ENCODE peak calls at places on chromosomes 12 and 14, in six cellular contexts. C is lung, B is BJ, D is astrocyte of the spinal cord, J is IMR-90, L is psoas muscle. U is an unnamed sample.

GRCh38 chr14:103395245-103395644 is 10.0 kb downstream of the MARK3 start:
- DNase-seq in B (no peak), D (no peak), L (no peak), J (peak; percentile 32), C (no peak), U (no peak)

GRCh38 chr14:55086939-55087338 is 35.5 kb downstream of the MAPK1IP1L start:
- DNase-seq in B (no peak), L (no peak), C (no peak), J (no peak), D (no peak), U (no peak)

GRCh38 chr14:104582649-104583048 is 3.1 kb downstream of the C14orf180 start:
- DNase-seq in L (peak; percentile 80), B (no peak), D (no peak), C (no peak), J (no peak), U (no peak)

GRCh38 chr14:36451346-36452065 is 68.5 kb downstream of the NKX2-1 start:
- DNase-seq in J (no peak), D (no peak), B (no peak), C (peak; percentile 68), L (no peak), U (no peak)

GRCh38 chr14:63562414-63562813 is 19.2 kb upstream of the PPP2R5E start:
- DNase-seq in D (no peak), J (no peak), B (no peak), C (no peak), L (no peak), U (peak; percentile 49)

GRCh38 chr14:104821971-104822608 is 21.2 kb downstream of the ZBTB42 start:
- DNase-seq in B (no peak), C (no peak), D (no peak), L (no peak), J (no peak), U (no peak)

GRCh38 chr14:103224996-103225874 is 102.0 kb downstream of the TNFAIP2 start:
- DNase-seq in J (peak; percentile 41), L (no peak), D (no peak), C (no peak), B (no peak), U (no peak)

GRCh38 chr12:20822415-20822814 is 11.9 kb downstream of the SLCO1B3 start:
- DNase-seq in J (no peak), C (no peak), L (no peak), B (no peak), D (no peak), U (no peak)

GRCh38 chr14:77108753-77109152 is 10.7 kb downstream of the CIPC start:
- DNase-seq in L (no peak), D (no peak), J (no peak), C (no peak), B (no peak), U (no peak)

GRCh38 chr12:57547366-57548315 is 649 bp upstream of the DCTN2 start:
- DNase-seq in L (no peak), D (no peak), C (no peak), B (no peak), J (no peak), U (no peak)

GRCh38 chr12:12899530-12900380 is 8.4 kb downstream of the GPRC5A start:
- DNase-seq in D (peak; percentile 94), J (peak; percentile 98), C (no peak), B (peak; percentile 76), L (no peak), U (peak; percentile 96)

GRCh38 chr12:125065021-125065752 is at the start of gene AACS:
- DNase-seq in C (peak; percentile 81), L (peak; percentile 87), D (peak; percentile 70), J (peak; percentile 64), B (no peak), U (peak; percentile 61)
- TF ChIP-seq CTCF in C (no peak), L (no peak), D (no peak), J (no peak), B (no peak), U (no peak)

DNA sequence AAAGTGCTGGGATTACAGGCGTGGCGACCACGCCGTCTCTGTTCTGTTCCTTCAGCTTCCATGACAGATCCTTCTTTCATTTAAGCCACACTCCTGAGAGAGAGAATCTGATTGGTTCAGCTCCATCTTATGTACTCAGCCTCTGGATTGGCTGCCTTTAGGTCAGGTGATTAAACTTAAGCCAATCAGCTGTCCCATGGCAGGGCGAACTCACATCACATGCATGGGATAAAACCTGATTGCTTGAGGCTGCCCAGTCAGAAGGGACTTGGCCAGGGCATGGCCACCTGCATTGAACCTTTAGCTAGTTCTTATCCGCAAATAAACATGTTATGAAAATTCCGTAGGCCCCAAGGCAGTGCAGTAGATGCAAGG is 274.2 kb downstream of the SUDS3 start:
- DNase-seq in L (no peak), J (no peak), B (no peak), D (no peak), C (no peak), U (no peak)
- H3K4me3 ChIP-seq in L (no peak overlapping the region), J (no peak overlapping the region), B (no peak overlapping the region), D (no peak overlapping the region), C (no peak overlapping the region), U (no peak overlapping the region)

GRCh38 chr14:23348297-23348655 is 4.4 kb downstream of the SLC22A17 start:
- DNase-seq in J (no peak), B (no peak), C (no peak), L (no peak), D (no peak), U (no peak)

GRCh38 chr14:23346693-23347405 is 5.8 kb downstream of the SLC22A17 start:
- DNase-seq in C (no peak), L (no peak), J (no peak), D (no peak), B (no peak), U (no peak)

GRCh38 chr14:23347406-23348296 is 5.0 kb downstream of the SLC22A17 start:
- DNase-seq in B (no peak), D (no peak), C (no peak), J (no peak), L (no peak), U (no peak)

GRCh38 chr14:23344481-23344880 is 8.2 kb downstream of the SLC22A17 start:
- DNase-seq in L (no peak), J (no peak), B (no peak), D (no peak), C (no peak), U (no peak)

DNA sequence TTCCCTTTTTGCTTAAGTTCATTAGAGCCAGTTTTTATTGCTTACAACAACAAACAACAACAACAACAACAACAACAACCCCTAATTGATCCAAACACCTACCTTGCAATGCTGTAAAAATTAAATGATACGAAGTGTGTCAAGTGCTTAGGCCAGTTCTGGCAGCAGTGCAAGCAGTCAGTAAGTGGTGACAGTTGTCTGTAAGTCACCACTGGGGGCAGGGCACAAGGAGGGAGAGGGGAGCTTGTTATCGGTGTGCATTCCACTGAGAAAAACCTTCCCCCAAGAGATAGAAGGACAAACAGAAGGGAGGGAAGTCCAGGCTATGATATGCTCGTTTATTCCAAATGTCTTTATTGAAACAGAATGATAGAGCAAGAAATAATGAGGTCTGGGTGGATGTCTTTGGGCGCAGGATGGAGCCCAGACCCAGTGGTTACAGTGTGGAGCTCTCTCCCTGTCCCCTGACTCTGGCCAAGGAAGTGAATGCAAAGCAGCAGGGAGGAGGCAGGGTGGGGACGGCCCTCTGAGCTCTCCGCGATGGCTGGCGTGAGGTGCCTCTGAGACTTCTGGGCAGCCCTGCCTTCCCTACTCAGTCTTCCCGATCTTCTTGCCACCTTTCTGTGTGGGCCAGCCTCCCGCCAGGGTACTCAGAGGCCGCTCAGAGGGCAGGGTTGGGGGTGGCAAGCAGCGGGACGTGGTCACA is 6.5 kb downstream of the SLC22A17 start:
- DNase-seq in L (no peak), J (no peak), D (no peak), B (no peak), C (no peak), U (no peak)
- TF ChIP-seq CTCF in L (no peak), J (no peak), D (no peak), B (no peak), C (no peak), U (no peak)

GRCh38 chr12:16950041-16950677 is 344.2 kb upstream of the LMO3 start:
- DNase-seq in J (no peak), B (no peak), D (no peak), L (no peak), C (no peak), U (no peak)
- H3K4me3 ChIP-seq in J (no peak overlapping the region), B (no peak overlapping the region), D (no peak overlapping the region), L (no peak overlapping the region), C (no peak overlapping the region), U (no peak overlapping the region)

GRCh38 chr12:53211476-53212381 is 4.7 kb upstream of the ITGB7 start:
- DNase-seq in J (no peak), D (no peak), B (no peak), L (no peak), C (no peak), U (no peak)
- TF ChIP-seq CTCF in J (no peak), D (peak; percentile 54), B (peak; percentile 45), L (peak; percentile 8), C (no peak), U (peak; percentile 23)

GRCh38 chr12:6944381-6945186 is 762 bp downstream of the C12orf57 start:
- DNase-seq in L (peak; percentile 97), C (peak; percentile 93), J (peak; percentile 92), D (peak; percentile 90), B (peak; percentile 57), U (peak; percentile 94)

GRCh38 chr12:6945613-6946012 is 1.8 kb downstream of the C12orf57 start:
- DNase-seq in L (no peak), C (no peak), D (no peak), B (no peak), J (no peak), U (no peak)

GRCh38 chr12:6947615-6948014 is 3.5 kb upstream of the PTPN6 start:
- DNase-seq in C (no peak), L (no peak), B (no peak), D (no peak), J (no peak), U (no peak)

GRCh38 chr12:6946920-6947374 is 3.1 kb downstream of the C12orf57 start:
- DNase-seq in J (no peak), C (no peak), B (no peak), L (peak; percentile 35), D (no peak), U (no peak)

GRCh38 chr12:6946033-6946919 is 2.5 kb downstream of the C12orf57 start:
- DNase-seq in B (no peak), C (peak; percentile 93), J (no peak), D (no peak), L (peak; percentile 67), U (no peak)
- H3K4me3 ChIP-seq in B (no peak overlapping the region), C (peak overlapping the region; percentile 4), J (no peak overlapping the region), D (no peak overlapping the region), L (peak overlapping the region; percentile 34), U (no peak overlapping the region)

GRCh38 chr12:120649442-120650248 is 9.2 kb downstream of the CABP1 start:
- DNase-seq in C (no peak), L (no peak), D (no peak), B (no peak), J (peak; percentile 5), U (no peak)
- TF ChIP-seq CTCF in C (no peak), L (no peak), D (no peak), B (no peak), J (no peak), U (no peak)

U was measured in fibroblast of the aortic adventitia.